ENCODE peak calls at places on chromosomes 11 and 22, in four cellular contexts. K is IMR-90, E is neuronal stem cell, L is endothelial cell of umbilical vein. X is an unnamed sample. For H3K27me3, the result is how much of the 10 kb centered on the place peaks cover.

GRCh38 chr11:2387266-2387982 is 10.3 kb downstream of the CD81 start:
- DNase-seq in K (peak), E (no peak), L (no peak), X (peak)

GRCh38 chr11:10580625-10581024 is 12.2 kb upstream of the LYVE1 start:
- DNase-seq in K (peak), E (no peak), L (peak), X (no peak)

GRCh38 chr11:110438017-110438416 is 8.3 kb downstream of the FDX1 start:
- DNase-seq in K (no peak), E (no peak), L (no peak), X (no peak)

GRCh38 chr11:843086-843704 is 543 bp downstream of the TSPAN4 start:
- DNase-seq in K (no peak), E (no peak), L (peak), X (no peak)

GRCh38 chr11:46367244-46367915 is 14.1 kb upstream of the MDK start:
- DNase-seq in K (peak), E (no peak), L (peak), X (peak)

GRCh38 chr22:32005453-32005852 is 37.6 kb upstream of the SLC5A1 start:
- DNase-seq in K (peak), E (no peak), L (no peak), X (peak)

GRCh38 chr11:116697011-116697410 is 75.8 kb downstream of the BUD13 start:
- DNase-seq in K (no peak), E (no peak), L (no peak), X (no peak)

GRCh38 chr22:49422668-49423067 is 405.0 kb downstream of the BRD1 start:
- DNase-seq in K (no peak), E (no peak), L (no peak), X (no peak)

GRCh38 chr11:69518081-69518950 is 36.9 kb downstream of the LINC01488 start:
- DNase-seq in K (peak), E (no peak), L (no peak), X (peak)

GRCh38 chr11:118645066-118645715 is 34.3 kb downstream of the TREH start:
- DNase-seq in K (no peak), E (no peak), L (no peak), X (no peak)

GRCh38 chr11:71542856-71543743 is 5.1 kb upstream of the KRTAP5-9 start:
- DNase-seq in K (no peak), E (no peak), L (no peak), X (no peak)

GRCh38 chr11:132686827-132687370 is 845.4 kb downstream of the OPCML start:
- DNase-seq in K (no peak), E (no peak), L (peak), X (no peak)

DNA sequence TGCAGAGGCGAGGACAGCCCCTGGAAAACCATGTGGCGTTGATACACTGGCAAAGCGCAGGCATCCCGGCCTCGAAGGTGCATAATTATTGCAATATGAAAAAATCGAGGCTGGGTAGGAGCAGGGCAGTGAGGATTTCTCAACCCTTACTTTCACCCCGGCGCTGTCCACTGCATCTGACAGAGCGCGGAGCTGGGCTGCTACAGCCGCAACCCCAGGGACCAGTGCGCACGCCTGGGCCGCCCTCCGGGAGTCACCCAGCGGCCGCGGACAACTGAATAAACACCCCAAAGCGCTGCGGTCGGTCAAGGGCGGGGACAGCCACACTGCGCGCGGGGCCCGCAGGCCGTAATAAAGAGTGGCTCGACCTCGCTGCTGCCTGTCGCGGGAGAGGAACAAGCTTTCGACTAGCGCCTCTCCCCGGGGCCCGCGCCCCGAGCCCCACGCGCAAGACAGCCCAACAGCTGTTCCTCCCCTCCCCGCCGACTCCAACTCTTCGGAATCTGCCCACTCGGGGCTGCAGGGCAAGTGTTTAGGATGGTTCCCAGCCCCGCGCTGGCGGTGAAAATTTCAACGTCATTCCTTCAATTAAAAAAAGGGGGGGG is 3.6 kb upstream of the WT1 start:
- DNase-seq in K (no peak), E (no peak), L (no peak), X (no peak)
- H3K27me3 ChIP-seq in K (half or more), E (half or more), L (half or more), X (half or more)

GRCh38 chr11:92869716-92870115 is 99.7 kb upstream of the MTNR1B start:
- DNase-seq in K (no peak), E (no peak), L (no peak), X (no peak)

GRCh38 chr11:92880391-92880790 is 89.1 kb upstream of the MTNR1B start:
- DNase-seq in K (no peak), E (no peak), L (no peak), X (no peak)

GRCh38 chr11:92879086-92879485 is 90.4 kb upstream of the MTNR1B start:
- DNase-seq in K (no peak), E (no peak), L (no peak), X (no peak)

GRCh38 chr11:92870241-92870826 is 99.1 kb upstream of the MTNR1B start:
- DNase-seq in K (peak), E (no peak), L (no peak), X (no peak)

GRCh38 chr11:92875473-92875872 is 94.0 kb upstream of the MTNR1B start:
- DNase-seq in K (no peak), E (no peak), L (no peak), X (no peak)
- H3K4me2 ChIP-seq in K (no peak), E (no peak), L (no peak), X (no peak)

GRCh38 chr11:36566407-36567053 is 1.3 kb upstream of the RAG1 start:
- DNase-seq in K (no peak), E (no peak), L (no peak), X (no peak)
- H3K27me3 ChIP-seq in K (under half), E (under half), L (under half), X (under half)

GRCh38 chr11:86068951-86069407 is at the start of gene PICALM:
- DNase-seq in K (peak), E (peak), L (peak), X (peak)

GRCh38 chr11:86069408-86070086 is 663 bp upstream of the PICALM start:
- DNase-seq in K (peak), E (no peak), L (peak), X (peak)

GRCh38 chr11:86067230-86068137 is 1.4 kb downstream of the PICALM start:
- DNase-seq in K (no peak), E (no peak), L (peak), X (no peak)

GRCh38 chr11:86066606-86067229 is 2.2 kb downstream of the PICALM start:
- DNase-seq in K (no peak), E (no peak), L (peak), X (no peak)

DNA sequence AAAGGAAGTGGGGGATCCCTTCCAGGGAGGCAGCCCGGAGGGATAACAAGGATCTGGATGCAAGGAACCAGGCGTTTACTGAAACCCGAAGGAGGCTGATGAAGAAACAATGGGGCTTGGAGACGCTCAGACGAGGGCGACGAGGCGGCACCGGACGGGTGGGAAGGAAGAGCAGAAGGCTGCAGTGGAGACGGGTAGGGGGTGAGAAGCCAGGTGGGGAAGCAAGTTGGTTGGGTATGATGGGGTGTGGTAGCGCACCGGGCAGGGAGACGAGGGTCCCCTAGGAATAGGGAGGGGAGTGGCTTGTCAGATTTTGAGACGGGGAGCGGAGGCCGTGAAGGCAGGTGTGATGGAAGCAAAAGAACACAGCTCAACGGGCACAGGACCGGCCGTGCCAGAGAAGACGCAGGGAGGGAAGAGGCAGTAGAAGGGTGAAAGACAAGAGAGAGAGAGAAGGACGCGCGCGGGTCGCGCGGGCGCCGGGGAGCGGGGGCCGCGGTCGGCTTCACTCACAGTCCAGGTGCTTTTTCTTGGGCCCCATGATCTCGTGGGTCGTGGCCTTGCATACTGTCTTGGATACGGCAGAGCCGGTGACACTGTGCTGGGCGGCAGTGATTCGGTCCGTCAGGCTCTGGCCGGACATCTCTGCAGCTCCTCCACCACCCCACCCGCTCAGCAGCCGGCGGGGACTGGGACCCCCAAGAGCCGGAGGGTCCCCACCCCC is 584 bp downstream of the PICALM start:
- DNase-seq in K (no peak), E (peak), L (peak), X (no peak)
- H3K4me2 ChIP-seq in K (peak), E (peak), L (peak), X (no peak)

GRCh38 chr11:65811764-65812475 is 21.8 kb upstream of the SNX32 start:
- DNase-seq in K (no peak), E (no peak), L (no peak), X (no peak)
- H3K27me3 ChIP-seq in K (under half), E (under half), L (under half), X (under half)

GRCh38 chr22:27467039-27467438 is 334.5 kb downstream of the MN1 start:
- DNase-seq in K (no peak), E (no peak), L (no peak), X (no peak)
- H3K4me2 ChIP-seq in K (no peak), E (no peak), L (no peak), X (no peak)